ENCODE peak calls at places on chromosomes 16 and 17, in four cellular contexts. T is right lobe of liver, Z is HCT116, P is heart left ventricle. S is an unnamed sample. For H3K4me1 and H3K9me3, the result is how much of the 10 kb centered on the place peaks cover.

GRCh38 chr17:72702136-72702735 is 390.3 kb downstream of the SLC39A11 start:
- DNase-seq in T (no peak), Z (peak), P (no peak), S (no peak)

GRCh38 chr17:40600486-40601046 is 35.3 kb upstream of the CCR7 start:
- DNase-seq in T (no peak), Z (peak), P (no peak), S (no peak)

GRCh38 chr16:49533436-49533835 is 159.8 kb downstream of the C16orf78 start:
- DNase-seq in T (no peak), Z (no peak), P (no peak), S (no peak)

GRCh38 chr17:47077576-47077975 is 98.5 kb upstream of the RPRML start:
- DNase-seq in T (no peak), Z (no peak), P (no peak), S (no peak)

GRCh38 chr16:56048425-56049100 is 142.7 kb upstream of the GNAO1 start:
- DNase-seq in T (no peak), Z (no peak), P (no peak), S (no peak)

GRCh38 chr17:39601758-39602532 is 5.8 kb downstream of the NEUROD2 start:
- DNase-seq in T (no peak), Z (no peak), P (no peak), S (no peak)

GRCh38 chr16:86611517-86611840 is 33.1 kb downstream of the FOXL1 start:
- DNase-seq in T (no peak), Z (no peak), P (peak), S (no peak)

GRCh38 chr16:19375561-19376158 is 42.0 kb upstream of the TMC5 start:
- DNase-seq in T (no peak), Z (peak), P (peak), S (no peak)

GRCh38 chr17:79789943-79790804 is 6.7 kb downstream of the CBX8 start:
- DNase-seq in T (peak), Z (no peak), P (peak), S (no peak)
- TF ChIP-seq CTCF in T (peak), Z (peak), P (peak), S (peak)

DNA sequence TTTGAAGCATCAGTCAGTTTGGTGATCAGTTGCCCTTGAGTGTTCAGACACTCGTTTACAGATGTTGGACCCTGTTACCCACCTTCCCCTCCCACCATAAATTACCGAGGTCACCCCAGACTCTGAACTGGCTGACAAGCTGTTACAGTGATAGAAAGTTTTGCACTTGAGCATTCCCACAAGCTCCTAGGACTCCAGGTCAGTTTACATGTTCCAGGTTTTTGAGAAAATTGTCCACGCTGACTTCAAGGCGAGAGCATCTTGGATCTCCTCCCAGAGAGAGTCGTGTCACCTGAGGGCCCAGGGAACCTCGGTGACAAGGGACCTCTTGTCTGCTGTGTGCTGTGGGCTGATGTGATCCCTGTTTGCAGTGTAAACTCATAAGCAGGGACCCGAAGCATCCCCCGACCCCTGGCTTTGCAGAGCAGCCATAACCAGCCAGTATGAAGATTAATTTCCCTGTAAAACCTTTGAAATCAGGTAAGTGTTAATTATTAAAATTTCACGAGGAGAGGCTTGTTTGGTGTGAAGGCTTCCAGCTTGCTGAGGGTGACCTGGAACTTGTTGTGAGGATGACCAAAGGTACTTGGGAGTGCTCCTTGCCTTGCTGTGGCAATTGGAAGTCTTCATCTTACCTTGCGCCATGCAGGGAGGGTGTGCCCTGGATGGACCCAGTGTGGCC is 91.2 kb downstream of the CMIP start:
- DNase-seq in T (no peak), Z (no peak), P (no peak), S (no peak)
- H3K4me1 ChIP-seq in T (under half), Z (under half), P (under half), S (under half)

DNA sequence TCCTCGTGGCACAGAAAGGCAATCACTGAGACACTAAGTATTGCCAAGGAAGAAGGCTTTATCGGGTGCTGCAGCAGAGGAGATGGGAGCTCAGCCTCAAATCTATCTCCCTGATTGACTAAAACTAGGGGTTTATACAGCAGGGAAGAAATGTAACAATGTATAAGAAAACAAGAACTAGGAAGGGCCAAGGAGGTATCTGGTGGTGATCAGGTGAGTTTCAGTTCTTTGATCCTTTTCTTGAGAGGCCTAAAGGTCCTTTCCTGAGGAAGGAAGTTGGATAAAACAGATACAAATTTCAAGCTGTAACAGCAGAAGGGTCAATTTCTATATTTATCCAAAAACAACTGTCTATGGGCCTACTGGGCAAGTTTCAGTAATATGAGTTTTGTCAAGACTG is 212.4 kb downstream of the COPRS start:
- DNase-seq in T (no peak), Z (no peak), P (no peak), S (no peak)
- H3K9me3 ChIP-seq in T (under half), Z (under half), P (under half), S (under half)

GRCh38 chr17:57001541-57001940 is 23.6 kb downstream of the SCPEP1 start:
- DNase-seq in T (no peak), Z (no peak), P (no peak), S (no peak)

GRCh38 chr17:57002904-57003303 is 25.0 kb downstream of the SCPEP1 start:
- DNase-seq in T (no peak), Z (no peak), P (no peak), S (no peak)

GRCh38 chr17:57008958-57009357 is 31.0 kb downstream of the SCPEP1 start:
- DNase-seq in T (no peak), Z (no peak), P (no peak), S (no peak)

GRCh38 chr17:57006040-57006439 is 28.1 kb downstream of the SCPEP1 start:
- DNase-seq in T (no peak), Z (no peak), P (no peak), S (no peak)

GRCh38 chr17:57004944-57005579 is 27.1 kb downstream of the SCPEP1 start:
- DNase-seq in T (no peak), Z (no peak), P (no peak), S (no peak)
- TF ChIP-seq CTCF in T (peak), Z (peak), P (peak), S (peak)

GRCh38 chr17:42060231-42060630 is 9.8 kb upstream of the C17orf113 start:
- DNase-seq in T (no peak), Z (no peak), P (no peak), S (no peak)
- H3K4me1 ChIP-seq in T (under half), Z (under half), P (under half), S (under half)